ENCODE peak calls at places on chromosomes 13 and 19, in seven cellular contexts. R is cardiac muscle cell, U is keratinocyte, P is IMR-90, X is aorta, H is AG04450, J is HL-60. Y is an unnamed sample.

GRCh38 chr19:19224150-19224851 is 12.5 kb downstream of the NCAN start:
- DNase-seq in R (no peak), U (no peak), P (no peak), X (no peak), H (no peak), J (no peak), Y (no peak)

GRCh38 chr13:101360525-101360924 is 55.8 kb downstream of the NALCN start:
- DNase-seq in R (no peak), U (no peak), P (no peak), X (no peak), H (no peak), J (no peak), Y (no peak)

GRCh38 chr19:51749979-51750378 is 1.7 kb downstream of the FPR1 start:
- DNase-seq in R (no peak), U (no peak), P (no peak), X (no peak), H (no peak), J (no peak), Y (no peak)

GRCh38 chr19:17968376-17968775 is 1.5 kb downstream of the KCNN1 start:
- DNase-seq in R (no peak), U (no peak), P (no peak), X (no peak), H (no peak), J (no peak), Y (no peak)

GRCh38 chr13:97287047-97287383 is 64.9 kb downstream of the MBNL2 start:
- DNase-seq in R (no peak), U (no peak), P (no peak), X (no peak), H (no peak), J (no peak), Y (no peak)

GRCh38 chr13:22836475-22836874 is 344.3 kb upstream of the SGCG start:
- DNase-seq in R (no peak), U (no peak), P (no peak), X (no peak), H (no peak), J (no peak), Y (no peak)

GRCh38 chr19:30161770-30162169 is 210.4 kb upstream of the ZNF536 start:
- DNase-seq in R (no peak), U (no peak), P (no peak), X (no peak), H (no peak), J (no peak), Y (no peak)

GRCh38 chr19:49475995-49476880 is 2.2 kb downstream of the FLT3LG start:
- DNase-seq in R (peak), U (no peak), P (no peak), X (no peak), H (no peak), J (no peak), Y (peak)

GRCh38 chr19:39996218-39996810 is 546 bp upstream of the ZNF546 start:
- DNase-seq in R (peak), U (no peak), P (peak), X (peak), H (peak), J (no peak), Y (peak)

GRCh38 chr19:53993448-53993847 is 2.0 kb downstream of the CACNG6 start:
- DNase-seq in R (no peak), U (no peak), P (no peak), X (no peak), H (no peak), J (no peak), Y (no peak)

GRCh38 chr19:53989600-53990533 is 1.6 kb upstream of the CACNG6 start:
- DNase-seq in R (no peak), U (no peak), P (no peak), X (no peak), H (no peak), J (no peak), Y (no peak)

GRCh38 chr19:53991224-53992113 is at the start of gene CACNG6:
- DNase-seq in R (peak), U (no peak), P (no peak), X (no peak), H (no peak), J (no peak), Y (no peak)

GRCh38 chr19:53992815-53993214 is 1.4 kb downstream of the CACNG6 start:
- DNase-seq in R (no peak), U (no peak), P (no peak), X (no peak), H (no peak), J (no peak), Y (no peak)

GRCh38 chr19:53992211-53992610 is 774 bp downstream of the CACNG6 start:
- DNase-seq in R (no peak), U (no peak), P (no peak), X (no peak), H (no peak), J (no peak), Y (no peak)
- H3K27ac ChIP-seq in R (peak), U (no peak), P (no peak), X (no peak), H (no peak), J (no peak), Y (no peak)

DNA sequence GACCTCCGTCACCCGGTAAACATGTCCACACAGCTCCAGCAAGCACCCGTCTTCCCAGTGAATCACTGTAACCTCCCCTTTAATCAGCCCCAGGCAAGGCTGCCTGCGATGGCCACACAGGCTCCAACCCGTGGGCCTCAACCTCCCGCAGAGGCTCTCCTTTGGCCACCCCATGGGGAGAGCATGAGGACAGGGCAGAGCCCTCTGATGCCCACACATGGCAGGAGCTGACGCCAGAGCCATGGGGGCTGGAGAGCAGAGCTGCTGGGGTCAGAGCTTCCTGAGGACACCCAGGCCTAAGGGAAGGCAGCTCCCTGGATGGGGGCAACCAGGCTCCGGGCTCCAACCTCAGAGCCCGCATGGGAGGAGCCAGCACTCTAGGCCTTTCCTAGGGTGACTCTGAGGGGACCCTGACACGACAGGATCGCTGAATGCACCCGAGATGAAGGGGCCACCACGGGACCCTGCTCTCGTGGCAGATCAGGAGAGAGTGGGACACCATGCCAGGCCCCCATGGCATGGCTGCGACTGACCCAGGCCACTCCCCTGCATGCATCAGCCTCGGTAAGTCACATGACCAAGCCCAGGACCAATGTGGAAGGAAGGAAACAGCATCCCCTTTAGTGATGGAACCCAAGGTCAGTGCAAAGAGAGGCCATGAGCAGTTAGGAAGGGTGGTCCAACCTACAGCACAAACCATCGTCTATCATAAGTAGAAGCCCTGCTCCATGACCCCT is 9.0 kb upstream of the CEACAM5 start:
- DNase-seq in R (no peak), U (no peak), P (no peak), X (no peak), H (no peak), J (no peak), Y (no peak)
- H3K27ac ChIP-seq in R (no peak), U (no peak), P (no peak), X (no peak), H (no peak), J (no peak), Y (no peak)

DNA sequence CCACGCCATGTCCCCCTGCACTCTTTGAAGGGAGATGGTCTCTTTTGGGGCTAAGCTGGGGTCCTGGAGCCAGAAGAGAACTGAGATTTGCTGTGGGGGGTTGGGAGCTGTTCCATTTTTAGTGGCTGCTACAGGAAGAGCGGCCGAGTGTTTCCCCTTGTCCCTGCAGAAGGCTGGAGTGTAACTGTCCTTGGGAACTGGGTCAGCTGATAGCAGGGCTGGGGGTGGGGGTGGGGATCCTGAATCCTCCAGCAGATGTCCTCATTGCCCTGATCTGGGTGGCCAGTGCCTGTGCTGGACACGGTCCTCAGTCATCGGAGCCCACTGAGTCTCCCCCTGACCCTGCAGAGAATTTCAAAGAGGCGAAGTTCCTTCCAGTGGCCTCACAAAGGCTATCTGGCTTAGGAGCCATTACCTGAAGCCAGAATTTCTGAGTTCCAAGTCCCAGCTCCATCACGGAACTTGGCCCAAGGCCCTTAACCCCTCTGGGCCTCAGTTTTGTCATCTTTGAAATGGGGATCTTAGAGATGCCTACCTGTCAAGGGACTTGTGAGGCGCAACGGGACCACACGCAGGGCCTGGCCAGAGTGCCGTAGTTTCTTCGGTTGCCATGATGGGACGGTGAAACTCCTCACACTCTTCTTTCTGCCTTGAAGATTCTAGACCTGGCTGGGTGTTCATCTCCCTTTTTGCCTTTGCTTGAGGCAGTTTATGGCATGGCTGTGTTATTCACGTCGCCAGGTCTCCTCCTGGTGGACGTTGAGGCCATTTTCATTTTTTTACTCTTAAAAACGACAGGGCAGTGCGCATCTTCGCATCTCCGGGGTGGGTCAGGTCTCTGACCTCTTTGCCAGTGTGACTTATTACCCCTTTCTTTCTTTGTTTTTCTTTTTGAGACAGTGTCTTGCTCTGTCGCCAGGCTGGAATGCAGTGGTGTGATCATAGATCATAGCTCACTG is 51.9 kb downstream of the DNM2 start:
- DNase-seq in R (peak), U (no peak), P (peak), X (no peak), H (no peak), J (no peak), Y (no peak)
- H3K27ac ChIP-seq in R (peak), U (no peak), P (no peak), X (peak), H (no peak), J (no peak), Y (no peak)

GRCh38 chr19:47598407-47599349 is 10.3 kb upstream of the BICRA start:
- DNase-seq in R (peak), U (no peak), P (peak), X (peak), H (peak), J (no peak), Y (no peak)

GRCh38 chr19:47595937-47596336 is 13.0 kb upstream of the BICRA start:
- DNase-seq in R (no peak), U (no peak), P (no peak), X (no peak), H (no peak), J (no peak), Y (no peak)

GRCh38 chr19:47603706-47604310 is 5.1 kb upstream of the BICRA start:
- DNase-seq in R (peak), U (no peak), P (no peak), X (no peak), H (no peak), J (no peak), Y (no peak)

GRCh38 chr19:47600246-47601179 is 8.4 kb upstream of the BICRA start:
- DNase-seq in R (peak), U (peak), P (peak), X (peak), H (peak), J (peak), Y (peak)

GRCh38 chr19:47601180-47601904 is 7.6 kb upstream of the BICRA start:
- DNase-seq in R (no peak), U (no peak), P (no peak), X (no peak), H (no peak), J (no peak), Y (no peak)
- H3K27ac ChIP-seq in R (peak), U (peak), P (no peak), X (no peak), H (no peak), J (peak), Y (peak)

GRCh38 chr19:44696939-44697669 is 1.8 kb upstream of the CEACAM16 start:
- DNase-seq in R (no peak), U (no peak), P (no peak), X (no peak), H (no peak), J (no peak), Y (no peak)
- H3K27ac ChIP-seq in R (no peak), U (no peak), P (no peak), X (no peak), H (no peak), J (no peak), Y (no peak)